ENCODE peak calls at places on chromosomes 5 and 9, in ten cellular contexts. O is ovary, P is GM12878, Y is IMR-90, N is body of pancreas, V is uterus, F is A549, I is tibial nerve, C is thyroid gland, T is adrenal gland. Q is an unnamed sample.

GRCh38 chr9:12091865-12092527 is 601.2 kb upstream of the TYRP1 start:
- DNase-seq in O (no peak), P (no peak), Y (no peak), N (no peak), V (no peak), F (no peak), I (no peak), C (no peak), T (no peak), Q (no peak)

GRCh38 chr5:90518666-90519065 is 10.7 kb downstream of the LYSMD3 start:
- DNase-seq in O (no peak), P (no peak), Y (peak; percentile 15), N (no peak), V (no peak), F (no peak), I (no peak), C (no peak), T (no peak), Q (no peak)

GRCh38 chr9:38761334-38761733 is 41.4 kb upstream of the FAM240B start:
- DNase-seq in O (no peak), P (no peak), Y (no peak), N (no peak), V (no peak), F (no peak), I (no peak), C (no peak), T (no peak), Q (no peak)

GRCh38 chr9:136525841-136526499 is 19.9 kb downstream of the NOTCH1 start:
- DNase-seq in O (no peak), P (no peak), Y (no peak), N (peak; percentile 76), V (no peak), F (no peak), I (no peak), C (peak; percentile 58), T (no peak), Q (peak; percentile 59)

GRCh38 chr5:150317048-150318003 is 14.6 kb upstream of the ARSI start:
- DNase-seq in O (peak; percentile 32), P (no peak), Y (peak; percentile 95), N (no peak), V (no peak), F (peak; percentile 95), I (peak; percentile 17), C (no peak), T (peak; percentile 89), Q (no peak)

GRCh38 chr9:127149463-127150390 is 27.3 kb upstream of the ANGPTL2 start:
- DNase-seq in O (peak; percentile 13), P (no peak), Y (no peak), N (no peak), V (no peak), F (no peak), I (no peak), C (no peak), T (no peak), Q (no peak)

GRCh38 chr9:135910757-135911156 is 3.4 kb upstream of the CAMSAP1 start:
- DNase-seq in O (no peak), P (no peak), Y (no peak), N (no peak), V (no peak), F (no peak), I (no peak), C (no peak), T (no peak), Q (no peak)

GRCh38 chr5:6576861-6577501 is 55.9 kb downstream of the NSUN2 start:
- DNase-seq in O (no peak), P (peak; percentile 4), Y (peak; percentile 52), N (peak; percentile 39), V (no peak), F (peak; percentile 41), I (peak; percentile 27), C (peak; percentile 26), T (peak; percentile 22), Q (peak; percentile 64)

GRCh38 chr5:31329722-31330121 is 136.2 kb downstream of the CDH6 start:
- DNase-seq in O (no peak), P (no peak), Y (peak; percentile 5), N (no peak), V (no peak), F (no peak), I (no peak), C (no peak), T (no peak), Q (no peak)

GRCh38 chr5:146188358-146188757 is 5.9 kb upstream of the LARS1 start:
- DNase-seq in O (no peak), P (no peak), Y (peak; percentile 84), N (no peak), V (no peak), F (no peak), I (no peak), C (no peak), T (no peak), Q (no peak)

GRCh38 chr9:87336407-87336806 is 161.3 kb upstream of the DAPK1 start:
- DNase-seq in O (no peak), P (no peak), Y (no peak), N (peak; percentile 35), V (no peak), F (peak; percentile 13), I (no peak), C (no peak), T (no peak), Q (no peak)

GRCh38 chr5:73896668-73897067 is 270.7 kb downstream of the ARHGEF28 start:
- DNase-seq in O (no peak), P (no peak), Y (no peak), N (no peak), V (no peak), F (no peak), I (no peak), C (no peak), T (no peak), Q (no peak)

DNA sequence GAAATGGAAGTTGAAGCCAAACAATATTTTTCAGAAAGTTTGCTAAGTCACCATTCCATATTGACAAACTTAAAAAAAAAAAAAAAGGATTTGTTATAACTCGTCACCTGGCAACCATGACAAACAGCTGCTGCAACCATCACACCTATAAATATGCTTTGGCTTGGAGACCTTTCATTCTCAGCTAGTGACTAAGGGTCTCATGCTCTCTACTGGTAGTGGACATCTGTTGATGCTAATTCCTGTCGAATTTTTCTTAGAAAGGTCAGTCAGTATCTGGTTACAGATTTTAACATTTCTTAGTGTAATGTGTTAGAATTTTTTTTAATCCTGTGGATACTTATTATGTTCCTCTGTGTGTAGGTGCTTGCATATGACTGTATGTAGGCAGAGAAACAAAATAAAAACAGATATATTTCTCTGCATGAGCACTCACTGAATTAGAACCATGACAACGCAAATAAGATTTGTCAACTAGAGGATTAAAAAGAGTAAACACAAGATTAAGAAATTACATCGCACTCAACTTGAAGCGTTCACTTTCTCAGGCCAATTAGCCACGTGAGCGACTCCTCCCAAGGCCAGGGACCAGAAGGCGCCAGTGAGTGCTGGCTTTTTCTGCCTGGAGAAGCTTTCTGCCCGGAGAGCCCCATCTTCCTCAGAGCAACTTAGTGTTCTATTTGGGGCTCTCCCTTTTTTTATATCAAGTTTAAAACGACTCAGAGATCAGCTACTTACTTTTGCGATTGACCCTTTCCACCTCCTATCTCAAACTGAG is 27.0 kb upstream of the ZNF622 start:
- DNase-seq in O (peak; percentile 25), P (no peak), Y (peak; percentile 58), N (peak; percentile 82), V (peak; percentile 28), F (peak; percentile 28), I (no peak), C (peak; percentile 11), T (no peak), Q (peak; percentile 77)
- TF ChIP-seq POLR2A in O (no peak), P (no peak), Y (no peak), N (peak; percentile 55), V (no peak), F (no peak), I (no peak), C (no peak), T (no peak), Q (no peak)

GRCh38 chr9:20302229-20302628 is 320.1 kb downstream of the MLLT3 start:
- DNase-seq in O (no peak), P (no peak), Y (no peak), N (no peak), V (no peak), F (no peak), I (no peak), C (no peak), T (no peak), Q (no peak)

GRCh38 chr9:20307662-20308061 is 314.6 kb downstream of the MLLT3 start:
- DNase-seq in O (no peak), P (no peak), Y (no peak), N (no peak), V (no peak), F (no peak), I (no peak), C (no peak), T (no peak), Q (no peak)

GRCh38 chr9:20304001-20304400 is 318.3 kb downstream of the MLLT3 start:
- DNase-seq in O (no peak), P (no peak), Y (no peak), N (no peak), V (no peak), F (no peak), I (no peak), C (no peak), T (no peak), Q (no peak)

GRCh38 chr9:20303066-20303465 is 319.2 kb downstream of the MLLT3 start:
- DNase-seq in O (no peak), P (no peak), Y (no peak), N (no peak), V (no peak), F (no peak), I (no peak), C (no peak), T (no peak), Q (no peak)

DNA sequence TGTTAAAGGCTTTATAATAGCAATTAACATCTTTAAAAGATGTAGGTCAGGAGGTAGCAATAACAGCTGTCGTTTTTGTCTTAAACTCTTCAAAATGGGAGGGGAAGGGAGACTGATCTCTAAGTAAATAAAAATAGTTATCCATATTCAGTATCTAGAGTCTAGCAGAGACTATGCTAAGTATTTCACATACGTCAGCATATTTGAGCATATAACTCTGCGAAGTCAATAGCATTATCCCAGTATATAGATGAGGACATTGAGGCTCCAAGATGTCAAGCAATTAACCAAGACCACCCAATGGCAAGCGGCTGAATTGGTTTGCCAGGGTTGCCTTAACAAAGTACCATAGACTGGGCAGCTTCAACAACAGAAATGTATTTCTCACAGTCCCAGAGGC is 316.8 kb downstream of the MLLT3 start:
- DNase-seq in O (no peak), P (no peak), Y (no peak), N (no peak), V (no peak), F (no peak), I (no peak), C (no peak), T (no peak), Q (no peak)
- H3K4me1 ChIP-seq in O (no peaks in the 10 kb centered on the region), P (no peaks in the 10 kb centered on the region), Y (peaks cover 5% of the 10 kb centered on the region), N (peaks cover 6% of the 10 kb centered on the region), V (no peaks in the 10 kb centered on the region), F (no peaks in the 10 kb centered on the region), I (no peaks in the 10 kb centered on the region), C (no peaks in the 10 kb centered on the region), T (no peaks in the 10 kb centered on the region), Q (no peaks in the 10 kb centered on the region)

GRCh38 chr9:35757527-35758275 is 3.6 kb upstream of the MSMP start:
- DNase-seq in O (no peak), P (no peak), Y (no peak), N (peak; percentile 68), V (no peak), F (peak; percentile 52), I (no peak), C (peak; percentile 47), T (peak; percentile 53), Q (no peak)
- TF ChIP-seq POLR2A in O (no peak), P (no peak), Y (no peak), N (no peak), V (no peak), F (peak; percentile 59), I (no peak), C (no peak), T (no peak), Q (no peak)

GRCh38 chr5:139415221-139415861 is 11.5 kb upstream of the SPATA24 start:
- DNase-seq in O (no peak), P (no peak), Y (no peak), N (no peak), V (no peak), F (no peak), I (no peak), C (peak; percentile 27), T (peak; percentile 38), Q (no peak)
- H3K4me1 ChIP-seq in O (peaks cover 5% of the 10 kb centered on the region), P (peaks cover 21% of the 10 kb centered on the region), Y (peaks cover 7% of the 10 kb centered on the region), N (peaks cover 11% of the 10 kb centered on the region), V (peaks cover 1% of the 10 kb centered on the region), F (no peaks in the 10 kb centered on the region), I (peaks cover 12% of the 10 kb centered on the region), C (peaks cover 27% of the 10 kb centered on the region), T (peaks cover 39% of the 10 kb centered on the region), Q (peaks cover 10% of the 10 kb centered on the region)

Q was measured in testis.